ENCODE peak calls at places on chromosomes 12 and 14, in ten cellular contexts. B, C, U, F, I, H, R, S, L and P are unnamed samples.

GRCh38 chr14:64114796-64115195 is 179.4 kb downstream of the ESR2 start:
- DNase-seq in B (no peak), C (no peak), U (no peak), F (no peak), I (no peak), H (no peak), R (no peak), S (no peak), L (no peak), P (no peak)

GRCh38 chr14:59305836-59306555 is 117.5 kb downstream of the DAAM1 start:
- DNase-seq in B (no peak), C (peak; percentile 54), U (no peak), F (no peak), I (no peak), H (no peak), R (no peak), S (no peak), L (no peak), P (no peak)

GRCh38 chr14:67186789-67187188 is 2.5 kb upstream of the GARIN2 start:
- DNase-seq in B (no peak), C (no peak), U (no peak), F (peak; percentile 5), I (no peak), H (no peak), R (no peak), S (no peak), L (no peak), P (no peak)

GRCh38 chr12:14111230-14111865 is 129.9 kb upstream of the GRIN2B start:
- DNase-seq in B (no peak), C (no peak), U (no peak), F (no peak), I (peak; percentile 39), H (no peak), R (no peak), S (no peak), L (peak; percentile 51), P (no peak)

GRCh38 chr14:32621585-32621984 is 292.5 kb downstream of the AKAP6 start:
- DNase-seq in B (no peak), C (no peak), U (no peak), F (no peak), I (no peak), H (no peak), R (no peak), S (no peak), L (no peak), P (no peak)

GRCh38 chr12:120121343-120121742 is 4.8 kb upstream of the RAB35 start:
- DNase-seq in B (no peak), C (no peak), U (no peak), F (no peak), I (no peak), H (no peak), R (no peak), S (no peak), L (no peak), P (no peak)

GRCh38 chr12:122965851-122966742 is at the start of gene ABCB9:
- DNase-seq in B (peak; percentile 83), C (peak; percentile 93), U (peak; percentile 94), F (peak; percentile 91), I (peak; percentile 93), H (peak; percentile 97), R (peak; percentile 94), S (peak; percentile 95), L (peak; percentile 98), P (peak; percentile 96)

GRCh38 chr12:9163392-9163791 is 44.8 kb downstream of the PZP start:
- DNase-seq in B (no peak), C (no peak), U (no peak), F (peak; percentile 69), I (no peak), H (no peak), R (peak; percentile 60), S (no peak), L (no peak), P (no peak)

GRCh38 chr12:60174914-60175313 is 579.1 kb downstream of the SLC16A7 start:
- DNase-seq in B (no peak), C (no peak), U (no peak), F (no peak), I (no peak), H (no peak), R (no peak), S (no peak), L (no peak), P (no peak)

GRCh38 chr12:81668475-81668874 is 90.7 kb downstream of the PPFIA2 start:
- DNase-seq in B (no peak), C (peak; percentile 89), U (no peak), F (peak; percentile 87), I (peak; percentile 20), H (no peak), R (no peak), S (no peak), L (no peak), P (no peak)

GRCh38 chr12:63838411-63838810 is 6.1 kb upstream of the SRGAP1 start:
- DNase-seq in B (no peak), C (no peak), U (no peak), F (no peak), I (no peak), H (no peak), R (no peak), S (no peak), L (no peak), P (no peak)

GRCh38 chr12:54160807-54161480 is 27.8 kb downstream of the SMUG1 start:
- DNase-seq in B (no peak), C (no peak), U (no peak), F (no peak), I (no peak), H (no peak), R (no peak), S (no peak), L (no peak), P (no peak)

GRCh38 chr14:70140614-70141013 is 48.1 kb downstream of the SLC8A3 start:
- DNase-seq in B (no peak), C (no peak), U (no peak), F (no peak), I (no peak), H (no peak), R (no peak), S (no peak), L (no peak), P (no peak)

GRCh38 chr14:91171291-91171690 is 57.4 kb downstream of the DGLUCY start:
- DNase-seq in B (no peak), C (no peak), U (no peak), F (no peak), I (no peak), H (no peak), R (peak; percentile 65), S (peak; percentile 81), L (no peak), P (no peak)

GRCh38 chr14:36091096-36091495 is 85.4 kb downstream of the PTCSC3 start:
- DNase-seq in B (no peak), C (peak; percentile 28), U (no peak), F (peak; percentile 68), I (peak; percentile 96), H (peak; percentile 47), R (no peak), S (no peak), L (no peak), P (peak; percentile 55)

DNA sequence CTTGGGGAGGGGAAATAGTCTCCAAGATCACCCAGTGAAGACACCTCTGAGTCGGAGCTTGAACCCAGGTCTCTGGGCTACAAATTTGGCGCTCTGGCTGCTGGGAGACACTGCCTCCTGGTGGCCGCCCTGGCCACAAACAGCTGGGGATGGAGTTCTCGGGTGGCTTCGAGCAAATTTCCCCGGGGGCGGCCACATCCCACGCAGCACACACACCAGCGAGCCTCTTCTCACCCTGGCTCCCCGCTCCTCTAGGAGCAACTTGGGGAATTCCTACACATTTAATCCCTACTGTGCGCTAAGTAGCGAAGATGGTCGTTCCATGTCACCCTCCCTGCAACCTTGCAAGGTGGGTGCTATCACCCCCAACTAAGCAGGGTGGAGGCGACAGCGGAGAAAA is 66.2 kb upstream of the BEGAIN start:
- DNase-seq in B (no peak), C (no peak), U (peak; percentile 22), F (no peak), I (no peak), H (no peak), R (no peak), S (no peak), L (peak; percentile 40), P (no peak)
- TF ChIP-seq CTCF in B (no peak), C (peak; percentile 45), U (peak; percentile 40), F (peak; percentile 39), I (peak; percentile 57), H (no peak), R (peak; percentile 29), S (peak; percentile 32), L (peak; percentile 65), P (no peak)

DNA sequence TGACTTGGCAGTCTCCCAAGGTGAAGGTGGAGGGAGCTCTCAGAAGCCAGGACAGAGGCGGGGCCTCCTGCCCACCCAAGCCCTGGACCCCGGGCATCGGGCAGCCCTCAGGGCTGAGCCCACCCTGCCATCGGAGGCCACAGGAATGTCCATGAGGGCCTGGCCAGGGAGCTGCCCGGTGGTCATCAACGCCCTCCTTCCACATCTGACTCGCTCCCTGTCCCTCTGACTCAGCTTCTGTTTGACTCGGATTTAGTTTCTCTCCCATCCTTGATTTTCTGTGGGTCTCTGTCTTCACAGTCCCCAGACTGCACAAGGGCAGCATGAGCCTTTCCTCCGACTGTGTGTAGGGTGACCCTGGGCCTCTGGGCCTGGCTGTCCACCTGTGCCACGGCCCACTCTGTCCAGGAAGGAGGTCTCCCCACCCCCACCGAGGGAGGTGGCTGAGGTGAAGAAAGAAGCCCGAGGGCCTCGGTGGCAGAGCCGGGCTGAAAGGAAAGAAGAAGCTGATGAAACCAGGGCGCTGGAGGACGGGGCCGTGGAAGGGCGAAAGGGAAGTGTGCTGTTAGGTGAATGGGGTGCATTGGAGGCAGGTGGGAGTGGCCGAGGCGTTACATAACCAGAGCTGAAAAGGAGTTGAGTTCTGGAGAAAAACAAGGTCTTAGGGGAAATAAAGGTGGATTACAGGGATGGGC is 16.8 kb upstream of the TMEM106C start:
- DNase-seq in B (no peak), C (no peak), U (no peak), F (peak; percentile 63), I (no peak), H (no peak), R (no peak), S (no peak), L (no peak), P (no peak)
- H3K4me1 ChIP-seq in B (no peaks in the 10 kb centered on the region), C (no peaks in the 10 kb centered on the region), U (no peaks in the 10 kb centered on the region), F (peaks cover 69% of the 10 kb centered on the region), I (peaks cover 19% of the 10 kb centered on the region), H (peaks cover 4% of the 10 kb centered on the region), R (peaks cover 4% of the 10 kb centered on the region), S (no peaks in the 10 kb centered on the region), L (peaks cover 9% of the 10 kb centered on the region), P (no peaks in the 10 kb centered on the region)

GRCh38 chr12:112107306-112107705 is 1.3 kb downstream of the NAA25 start:
- DNase-seq in B (no peak), C (no peak), U (no peak), F (no peak), I (no peak), H (no peak), R (no peak), S (no peak), L (no peak), P (no peak)
- H3K4me3 ChIP-seq in B (peak overlapping the region; percentile 89), C (peak overlapping the region; percentile 72), U (peak overlapping the region; percentile 91), F (peak overlapping the region; percentile 83), I (peak overlapping the region; percentile 91), H (peak overlapping the region; percentile 93), R (peak overlapping the region; percentile 92), S (peak overlapping the region; percentile 56), L (peak overlapping the region; percentile 58), P (no peak overlapping the region)

GRCh38 chr14:76467843-76468242 is 91.9 kb downstream of the ESRRB start:
- DNase-seq in B (no peak), C (no peak), U (no peak), F (no peak), I (no peak), H (no peak), R (no peak), S (no peak), L (no peak), P (no peak)

GRCh38 chr14:76472199-76472723 is 96.3 kb downstream of the ESRRB start:
- DNase-seq in B (no peak), C (no peak), U (no peak), F (no peak), I (no peak), H (no peak), R (no peak), S (no peak), L (no peak), P (no peak)

GRCh38 chr14:76473381-76474263 is 97.7 kb downstream of the ESRRB start:
- DNase-seq in B (no peak), C (peak; percentile 17), U (no peak), F (no peak), I (no peak), H (no peak), R (peak; percentile 55), S (peak; percentile 47), L (peak; percentile 65), P (no peak)
- TF ChIP-seq CTCF in B (no peak), C (peak; percentile 14), U (no peak), F (no peak), I (no peak), H (no peak), R (peak; percentile 23), S (peak; percentile 16), L (peak; percentile 57), P (no peak)